ENCODE peak calls at places on chromosomes 6 and 20, in ten cellular contexts. V is hypothalamus; P is activated T-cell treated with anti-CD3 and anti-CD28 coated beads, Interleukin-2, amount 50 U/mL, for 48 hours; M is iris pigment epithelial cell; W is central memory CD4-positive, alpha-beta T cell; S is naive thymus-derived CD4-positive, alpha-beta T cell; O is thoracic aorta; E is neuronal stem cell; X is cardiac muscle cell; Z is COR-L47. K is an unnamed sample.

GRCh38 chr6:106546322-106547052 is 82.8 kb downstream of the RTN4IP1 start:
- DNase-seq in E (no peak), P (no peak), X (no peak), S (no peak), Z (no peak), V (no peak), M (peak), O (peak), W (no peak), K (no peak)

GRCh38 chr20:19207541-19207940 is 4.9 kb upstream of the SLC24A3 start:
- DNase-seq in V (no peak), X (no peak), W (no peak), E (no peak), M (no peak), O (no peak), S (no peak), P (no peak), Z (no peak), K (no peak)

GRCh38 chr6:44712353-44713147 is 325.0 kb downstream of the CDC5L start:
- DNase-seq in M (no peak), S (no peak), P (no peak), Z (no peak), E (no peak), W (no peak), V (no peak), X (no peak), O (no peak), K (no peak)

GRCh38 chr6:73452107-73452461 is at the start of gene CGAS:
- DNase-seq in S (peak), W (peak), M (peak), E (no peak), P (peak), X (peak), V (peak), O (peak), Z (no peak), K (peak)

GRCh38 chr20:21505161-21505809 is 8.6 kb downstream of the NKX2-2 start:
- DNase-seq in X (peak), O (peak), W (peak), E (peak), Z (no peak), M (peak), P (peak), S (peak), V (peak), K (peak)

GRCh38 chr6:142378138-142378875 is 76.5 kb downstream of the ADGRG6 start:
- DNase-seq in P (no peak), S (no peak), Z (peak), M (peak), E (no peak), W (no peak), X (peak), V (no peak), O (no peak), K (no peak)

GRCh38 chr6:34462561-34462971 is 3.3 kb upstream of the PACSIN1 start:
- DNase-seq in O (no peak), E (no peak), X (peak), V (no peak), W (no peak), P (no peak), S (no peak), Z (no peak), M (no peak), K (no peak)

GRCh38 chr20:14488756-14489479 is 151.5 kb upstream of the FLRT3 start:
- DNase-seq in O (no peak), E (no peak), S (no peak), W (no peak), M (no peak), P (no peak), V (no peak), Z (peak), X (no peak), K (no peak)

GRCh38 chr20:3464166-3464565 is 6.7 kb upstream of the ATRN start:
- DNase-seq in Z (no peak), W (no peak), V (no peak), P (no peak), M (no peak), S (no peak), X (no peak), O (no peak), E (no peak), K (no peak)

GRCh38 chr6:114282268-114282667 is 60.6 kb downstream of the HS3ST5 start:
- DNase-seq in M (no peak), E (no peak), X (no peak), O (no peak), P (no peak), V (no peak), W (no peak), Z (no peak), S (no peak), K (no peak)

GRCh38 chr6:54613596-54613995 is 233.0 kb upstream of the FAM83B start:
- DNase-seq in M (no peak), S (no peak), W (no peak), E (no peak), P (no peak), X (no peak), Z (no peak), V (no peak), O (no peak), K (no peak)

GRCh38 chr20:41094656-41095055 is 42.7 kb upstream of the PLCG1 start:
- DNase-seq in Z (no peak), V (no peak), X (no peak), S (no peak), P (no peak), M (peak), E (no peak), W (no peak), O (no peak), K (no peak)

GRCh38 chr20:10219452-10219791 is 792 bp downstream of the SNAP25 start:
- DNase-seq in M (peak), Z (peak), W (peak), S (peak), V (peak), P (peak), O (peak), X (peak), E (peak), K (peak)

GRCh38 chr6:63427951-63428350 is 108.2 kb upstream of the LGSN start:
- DNase-seq in V (no peak), X (no peak), M (no peak), O (no peak), E (no peak), W (no peak), S (no peak), P (no peak), Z (no peak), K (no peak)

GRCh38 chr20:53757472-53757913 is 163.9 kb upstream of the ZNF217 start:
- DNase-seq in W (no peak), P (no peak), X (no peak), V (peak), Z (no peak), E (no peak), S (no peak), O (no peak), M (no peak), K (no peak)

GRCh38 chr20:19292254-19292653 is 79.8 kb downstream of the SLC24A3 start:
- DNase-seq in V (no peak), E (no peak), X (no peak), O (no peak), Z (no peak), W (no peak), S (no peak), P (no peak), M (no peak), K (no peak)

GRCh38 chr20:709864-710761 is 34.5 kb upstream of the SCRT2 start:
- DNase-seq in M (no peak), V (no peak), S (no peak), W (no peak), O (no peak), Z (peak), X (peak), E (no peak), P (no peak), K (no peak)

GRCh38 chr6:68122032-68122431 is 513.0 kb upstream of the ADGRB3 start:
- DNase-seq in S (no peak), M (no peak), P (no peak), W (no peak), Z (no peak), V (no peak), X (no peak), O (no peak), E (no peak), K (no peak)

GRCh38 chr20:15756001-15756400 is 817.2 kb downstream of the KIF16B start:
- DNase-seq in O (no peak), E (no peak), S (no peak), V (no peak), W (no peak), Z (no peak), X (no peak), P (no peak), M (no peak), K (no peak)

GRCh38 chr6:89597988-89598387 is 40.6 kb downstream of the LYRM2 start:
- DNase-seq in X (no peak), M (peak), S (no peak), W (no peak), E (no peak), V (no peak), Z (peak), O (no peak), P (no peak), K (no peak)

GRCh38 chr20:32594204-32594603 is 9.1 kb upstream of the NOL4L start:
- DNase-seq in S (no peak), P (no peak), M (no peak), V (no peak), X (no peak), E (no peak), O (no peak), Z (no peak), W (no peak), K (no peak)

GRCh38 chr20:61882716-61883615 is 182.7 kb downstream of the TAF4 start:
- DNase-seq in E (no peak), M (no peak), P (no peak), Z (no peak), O (no peak), W (no peak), X (no peak), S (no peak), V (no peak), K (no peak)

GRCh38 chr6:87645080-87645479 is 55.1 kb downstream of the ORC3 start:
- DNase-seq in S (no peak), M (no peak), Z (no peak), E (no peak), O (no peak), P (no peak), X (no peak), W (peak), V (no peak), K (no peak)

GRCh38 chr6:91786474-91787184 is 1199.8 kb upstream of the MAP3K7 start:
- DNase-seq in W (no peak), Z (no peak), M (no peak), S (no peak), O (no peak), V (no peak), X (no peak), E (no peak), P (no peak), K (no peak)

GRCh38 chr6:45212976-45213375 is 115.2 kb upstream of the RUNX2 start:
- DNase-seq in S (no peak), O (no peak), X (no peak), W (no peak), M (peak), Z (no peak), P (no peak), E (no peak), V (no peak), K (peak)

GRCh38 chr6:79694156-79694555 is 63.0 kb downstream of the SH3BGRL2 start:
- DNase-seq in S (no peak), Z (no peak), O (no peak), P (no peak), W (no peak), V (no peak), E (no peak), M (no peak), X (no peak), K (no peak)

GRCh38 chr6:111683126-111683525 is 77.4 kb upstream of the TRAF3IP2 start:
- DNase-seq in E (no peak), W (no peak), O (no peak), V (no peak), Z (no peak), X (no peak), P (no peak), S (no peak), M (peak), K (no peak)

GRCh38 chr6:156557269-156557885 is 219.8 kb upstream of the ARID1B start:
- DNase-seq in W (no peak), X (peak), E (no peak), M (peak), O (no peak), P (no peak), V (peak), Z (peak), S (no peak), K (no peak)

GRCh38 chr6:106085984-106086832 is at the start of gene PRDM1:
- DNase-seq in Z (peak), S (peak), O (no peak), E (no peak), M (peak), W (peak), X (peak), P (peak), V (peak), K (peak)

GRCh38 chr6:89596484-89596883 is 42.1 kb downstream of the LYRM2 start:
- DNase-seq in X (no peak), M (no peak), O (no peak), W (no peak), Z (no peak), E (no peak), P (no peak), V (no peak), S (no peak), K (no peak)